ENCODE peak calls at places on chromosomes 11 and 22, in ten cellular contexts. H is anterior cingulate cortex, W is NCI-H748 treated with DMSO at 0.1 percent for 48 hours, K is GM12892, J is transverse colon, G is NT2/D1, B is left cardiac atrium, I is lower leg skin, F is brain microvascular endothelial cell, Q is amygdala. A is an unnamed sample.

GRCh38 chr22:35156945-35157344 is 91.0 kb downstream of the ISX start:
- DNase-seq in H (no peak), W (no peak), K (no peak), J (no peak), G (no peak), B (no peak), I (no peak), F (no peak), Q (no peak), A (no peak)

GRCh38 chr11:23856654-23857053 is 640.2 kb upstream of the LUZP2 start:
- DNase-seq in H (no peak), W (no peak), K (no peak), J (no peak), G (no peak), B (no peak), I (no peak), F (no peak), Q (no peak), A (no peak)

GRCh38 chr11:124937336-124937935 is 1.6 kb upstream of the HEPACAM start:
- DNase-seq in H (no peak), W (no peak), K (no peak), J (no peak), G (no peak), B (no peak), I (no peak), F (no peak), Q (no peak), A (no peak)

GRCh38 chr22:44031111-44031963 is 7.2 kb downstream of the PARVB start:
- DNase-seq in H (no peak), W (peak), K (no peak), J (no peak), G (no peak), B (no peak), I (no peak), F (no peak), Q (no peak), A (no peak)

GRCh38 chr11:28838741-28839140 is 730.6 kb downstream of the METTL15 start:
- DNase-seq in H (no peak), W (peak), K (no peak), J (no peak), G (no peak), B (no peak), I (no peak), F (peak), Q (no peak), A (no peak)

GRCh38 chr11:133228406-133229330 is 303.6 kb downstream of the OPCML start:
- DNase-seq in H (no peak), W (no peak), K (no peak), J (peak), G (peak), B (peak), I (no peak), F (no peak), Q (no peak), A (peak)

GRCh38 chr22:27181537-27181936 is 524.1 kb downstream of the MIAT start:
- DNase-seq in H (no peak), W (no peak), K (no peak), J (no peak), G (no peak), B (no peak), I (no peak), F (no peak), Q (no peak), A (no peak)

GRCh38 chr22:37222440-37222971 is 10.2 kb upstream of the SSTR3 start:
- DNase-seq in H (no peak), W (no peak), K (no peak), J (peak), G (no peak), B (no peak), I (no peak), F (no peak), Q (no peak), A (no peak)

GRCh38 chr11:47453365-47453764 is 4.4 kb upstream of the RAPSN start:
- DNase-seq in H (no peak), W (no peak), K (no peak), J (no peak), G (no peak), B (no peak), I (no peak), F (no peak), Q (no peak), A (no peak)

GRCh38 chr11:64001552-64002427 is 15.6 kb downstream of the OTUB1 start:
- DNase-seq in H (no peak), W (no peak), K (no peak), J (no peak), G (no peak), B (no peak), I (no peak), F (no peak), Q (no peak), A (no peak)

GRCh38 chr11:104146943-104147342 is 17.0 kb downstream of the PDGFD start:
- DNase-seq in H (no peak), W (no peak), K (no peak), J (no peak), G (no peak), B (no peak), I (no peak), F (no peak), Q (no peak), A (no peak)

GRCh38 chr11:83115551-83115950 is 41.4 kb upstream of the PCF11 start:
- DNase-seq in H (no peak), W (no peak), K (no peak), J (peak), G (no peak), B (no peak), I (no peak), F (peak), Q (no peak), A (no peak)

GRCh38 chr11:96272542-96273306 is 70.3 kb downstream of the MAML2 start:
- DNase-seq in H (no peak), W (no peak), K (no peak), J (no peak), G (no peak), B (no peak), I (no peak), F (peak), Q (no peak), A (no peak)

GRCh38 chr11:1825039-1825740 is 9.6 kb upstream of the SYT8 start:
- DNase-seq in H (no peak), W (no peak), K (peak), J (peak), G (peak), B (no peak), I (no peak), F (no peak), Q (no peak), A (peak)

GRCh38 chr22:46003271-46004091 is 26.5 kb upstream of the WNT7B start:
- DNase-seq in H (no peak), W (no peak), K (no peak), J (no peak), G (no peak), B (peak), I (no peak), F (no peak), Q (no peak), A (no peak)

GRCh38 chr22:31526275-31526674 is 29.9 kb downstream of the SFI1 start:
- DNase-seq in H (no peak), W (no peak), K (no peak), J (no peak), G (no peak), B (no peak), I (no peak), F (no peak), Q (no peak), A (no peak)

GRCh38 chr11:2409701-2410468 is 9.3 kb downstream of the TSSC4 start:
- DNase-seq in H (no peak), W (no peak), K (no peak), J (no peak), G (no peak), B (no peak), I (no peak), F (no peak), Q (no peak), A (no peak)

GRCh38 chr11:115333106-115333505 is 171.1 kb downstream of the CADM1 start:
- DNase-seq in H (no peak), W (no peak), K (no peak), J (no peak), G (peak), B (no peak), I (no peak), F (no peak), Q (no peak), A (no peak)

GRCh38 chr11:64064374-64065140 is 28.8 kb downstream of the FLRT1 start:
- DNase-seq in H (no peak), W (no peak), K (no peak), J (no peak), G (no peak), B (no peak), I (no peak), F (no peak), Q (no peak), A (no peak)

GRCh38 chr11:83508804-83509203 is 222.6 kb upstream of the CCDC90B start:
- DNase-seq in H (no peak), W (peak), K (no peak), J (peak), G (no peak), B (no peak), I (no peak), F (no peak), Q (no peak), A (no peak)

GRCh38 chr11:35567737-35568465 is 42.5 kb upstream of the PAMR1 start:
- DNase-seq in H (no peak), W (no peak), K (no peak), J (no peak), G (no peak), B (no peak), I (peak), F (no peak), Q (no peak), A (no peak)

GRCh38 chr11:117547188-117547831 is 219.7 kb downstream of the CEP164 start:
- DNase-seq in H (no peak), W (no peak), K (no peak), J (no peak), G (no peak), B (no peak), I (no peak), F (no peak), Q (no peak), A (no peak)

GRCh38 chr11:84720706-84721402 is 906.3 kb downstream of the DLG2 start:
- DNase-seq in H (no peak), W (no peak), K (no peak), J (peak), G (peak), B (peak), I (no peak), F (no peak), Q (no peak), A (no peak)

GRCh38 chr22:23238707-23239106 is 58.4 kb downstream of the BCR start:
- DNase-seq in H (no peak), W (no peak), K (no peak), J (no peak), G (no peak), B (no peak), I (no peak), F (no peak), Q (no peak), A (no peak)

GRCh38 chr22:22721681-22722309 is 77.4 kb downstream of the GGTLC2 start:
- DNase-seq in H (no peak), W (no peak), K (no peak), J (no peak), G (no peak), B (no peak), I (no peak), F (peak), Q (no peak), A (no peak)

A was measured in iPS DF 19.7.